ENCODE peak calls at places on chromosome 22, in seven cellular contexts. One of them, this sample, is unnamed.

GRCh38 chr22:44578516-44579230 is 80.6 kb upstream of the RTL6 start:
- DNase-seq in heart left ventricle: no peak
- DNase-seq in stimulated activated CD4-positive, alpha-beta T cell treated with anti-CD3 and anti-CD28 coated beads, Interleukin-15, amount 100 ng/mL, for 24 hours: no peak
- DNase-seq in T-cell: no peak
- DNase-seq in activated CD4-positive, alpha-beta T cell treated with anti-CD3 and anti-CD28 coated beads, Interleukin-2, amount 10 ng/mL, durations not matched to agents 7 days and 5 days: no peak
- DNase-seq in kidney tubule cell: no peak
- DNase-seq in colonic mucosa: no peak
- DNase-seq in this sample: no peak

GRCh38 chr22:43482310-43482625 is 70.5 kb downstream of the MPPED1 start:
- DNase-seq in heart left ventricle: no peak
- DNase-seq in stimulated activated CD4-positive, alpha-beta T cell treated with anti-CD3 and anti-CD28 coated beads, Interleukin-15, amount 100 ng/mL, for 24 hours: no peak
- DNase-seq in T-cell: no peak
- DNase-seq in activated CD4-positive, alpha-beta T cell treated with anti-CD3 and anti-CD28 coated beads, Interleukin-2, amount 10 ng/mL, durations not matched to agents 7 days and 5 days: no peak
- DNase-seq in kidney tubule cell: no peak
- DNase-seq in colonic mucosa: no peak
- DNase-seq in this sample: no peak

GRCh38 chr22:19290400-19291217 is 910 bp downstream of the CLTCL1 start:
- DNase-seq in heart left ventricle: no peak
- DNase-seq in stimulated activated CD4-positive, alpha-beta T cell treated with anti-CD3 and anti-CD28 coated beads, Interleukin-15, amount 100 ng/mL, for 24 hours: peak
- DNase-seq in T-cell: no peak
- DNase-seq in activated CD4-positive, alpha-beta T cell treated with anti-CD3 and anti-CD28 coated beads, Interleukin-2, amount 10 ng/mL, durations not matched to agents 7 days and 5 days: no peak
- DNase-seq in kidney tubule cell: no peak
- DNase-seq in colonic mucosa: no peak
- DNase-seq in this sample: no peak

GRCh38 chr22:37887610-37888378 is 18.3 kb upstream of the MICALL1 start:
- DNase-seq in heart left ventricle: no peak
- DNase-seq in stimulated activated CD4-positive, alpha-beta T cell treated with anti-CD3 and anti-CD28 coated beads, Interleukin-15, amount 100 ng/mL, for 24 hours: no peak
- DNase-seq in T-cell: no peak
- DNase-seq in activated CD4-positive, alpha-beta T cell treated with anti-CD3 and anti-CD28 coated beads, Interleukin-2, amount 10 ng/mL, durations not matched to agents 7 days and 5 days: no peak
- DNase-seq in kidney tubule cell: no peak
- DNase-seq in colonic mucosa: peak
- DNase-seq in this sample: no peak

GRCh38 chr22:26502688-26503561 is 9.3 kb downstream of the TFIP11 start:
- DNase-seq in heart left ventricle: peak
- DNase-seq in stimulated activated CD4-positive, alpha-beta T cell treated with anti-CD3 and anti-CD28 coated beads, Interleukin-15, amount 100 ng/mL, for 24 hours: peak
- DNase-seq in T-cell: peak
- DNase-seq in activated CD4-positive, alpha-beta T cell treated with anti-CD3 and anti-CD28 coated beads, Interleukin-2, amount 10 ng/mL, durations not matched to agents 7 days and 5 days: peak
- DNase-seq in kidney tubule cell: peak
- DNase-seq in colonic mucosa: peak
- DNase-seq in this sample: peak

GRCh38 chr22:47125603-47126002 is 363.2 kb downstream of the TBC1D22A start:
- DNase-seq in heart left ventricle: no peak
- DNase-seq in stimulated activated CD4-positive, alpha-beta T cell treated with anti-CD3 and anti-CD28 coated beads, Interleukin-15, amount 100 ng/mL, for 24 hours: no peak
- DNase-seq in T-cell: no peak
- DNase-seq in activated CD4-positive, alpha-beta T cell treated with anti-CD3 and anti-CD28 coated beads, Interleukin-2, amount 10 ng/mL, durations not matched to agents 7 days and 5 days: no peak
- DNase-seq in kidney tubule cell: no peak
- DNase-seq in colonic mucosa: no peak
- DNase-seq in this sample: no peak

GRCh38 chr22:49966716-49967332 is 6.3 kb downstream of the PIM3 start:
- DNase-seq in heart left ventricle: peak
- DNase-seq in stimulated activated CD4-positive, alpha-beta T cell treated with anti-CD3 and anti-CD28 coated beads, Interleukin-15, amount 100 ng/mL, for 24 hours: peak
- DNase-seq in T-cell: no peak
- DNase-seq in activated CD4-positive, alpha-beta T cell treated with anti-CD3 and anti-CD28 coated beads, Interleukin-2, amount 10 ng/mL, durations not matched to agents 7 days and 5 days: no peak
- DNase-seq in kidney tubule cell: no peak
- DNase-seq in colonic mucosa: peak
- DNase-seq in this sample: peak

GRCh38 chr22:47294222-47294532 is 531.7 kb downstream of the TBC1D22A start:
- DNase-seq in heart left ventricle: peak
- DNase-seq in stimulated activated CD4-positive, alpha-beta T cell treated with anti-CD3 and anti-CD28 coated beads, Interleukin-15, amount 100 ng/mL, for 24 hours: no peak
- DNase-seq in T-cell: no peak
- DNase-seq in activated CD4-positive, alpha-beta T cell treated with anti-CD3 and anti-CD28 coated beads, Interleukin-2, amount 10 ng/mL, durations not matched to agents 7 days and 5 days: no peak
- DNase-seq in kidney tubule cell: peak
- DNase-seq in colonic mucosa: no peak
- DNase-seq in this sample: no peak

GRCh38 chr22:35971418-35972119 is 57.1 kb downstream of the RBFOX2 start:
- DNase-seq in heart left ventricle: peak
- DNase-seq in stimulated activated CD4-positive, alpha-beta T cell treated with anti-CD3 and anti-CD28 coated beads, Interleukin-15, amount 100 ng/mL, for 24 hours: no peak
- DNase-seq in T-cell: no peak
- DNase-seq in activated CD4-positive, alpha-beta T cell treated with anti-CD3 and anti-CD28 coated beads, Interleukin-2, amount 10 ng/mL, durations not matched to agents 7 days and 5 days: no peak
- DNase-seq in kidney tubule cell: no peak
- DNase-seq in colonic mucosa: no peak
- DNase-seq in this sample: no peak

GRCh38 chr22:27461470-27461869 is 340.1 kb downstream of the MN1 start:
- DNase-seq in heart left ventricle: no peak
- DNase-seq in stimulated activated CD4-positive, alpha-beta T cell treated with anti-CD3 and anti-CD28 coated beads, Interleukin-15, amount 100 ng/mL, for 24 hours: no peak
- DNase-seq in T-cell: no peak
- DNase-seq in activated CD4-positive, alpha-beta T cell treated with anti-CD3 and anti-CD28 coated beads, Interleukin-2, amount 10 ng/mL, durations not matched to agents 7 days and 5 days: no peak
- DNase-seq in kidney tubule cell: peak
- DNase-seq in colonic mucosa: no peak
- DNase-seq in this sample: no peak

GRCh38 chr22:28013611-28014010 is 94.6 kb upstream of the PITPNB start:
- DNase-seq in heart left ventricle: no peak
- DNase-seq in stimulated activated CD4-positive, alpha-beta T cell treated with anti-CD3 and anti-CD28 coated beads, Interleukin-15, amount 100 ng/mL, for 24 hours: no peak
- DNase-seq in T-cell: no peak
- DNase-seq in activated CD4-positive, alpha-beta T cell treated with anti-CD3 and anti-CD28 coated beads, Interleukin-2, amount 10 ng/mL, durations not matched to agents 7 days and 5 days: no peak
- DNase-seq in kidney tubule cell: no peak
- DNase-seq in colonic mucosa: no peak
- DNase-seq in this sample: no peak

GRCh38 chr22:19119949-19120348 is 2.3 kb downstream of the DGCR2 start:
- DNase-seq in heart left ventricle: no peak
- DNase-seq in stimulated activated CD4-positive, alpha-beta T cell treated with anti-CD3 and anti-CD28 coated beads, Interleukin-15, amount 100 ng/mL, for 24 hours: no peak
- DNase-seq in T-cell: no peak
- DNase-seq in activated CD4-positive, alpha-beta T cell treated with anti-CD3 and anti-CD28 coated beads, Interleukin-2, amount 10 ng/mL, durations not matched to agents 7 days and 5 days: no peak
- DNase-seq in kidney tubule cell: no peak
- DNase-seq in colonic mucosa: no peak
- DNase-seq in this sample: no peak

GRCh38 chr22:24420072-24420976 is 7.1 kb upstream of the ADORA2A start:
- DNase-seq in heart left ventricle: peak
- DNase-seq in stimulated activated CD4-positive, alpha-beta T cell treated with anti-CD3 and anti-CD28 coated beads, Interleukin-15, amount 100 ng/mL, for 24 hours: no peak
- DNase-seq in T-cell: no peak
- DNase-seq in activated CD4-positive, alpha-beta T cell treated with anti-CD3 and anti-CD28 coated beads, Interleukin-2, amount 10 ng/mL, durations not matched to agents 7 days and 5 days: no peak
- DNase-seq in kidney tubule cell: no peak
- DNase-seq in colonic mucosa: no peak
- DNase-seq in this sample: no peak

GRCh38 chr22:48431014-48431413 is 1396.7 kb downstream of the BRD1 start:
- DNase-seq in heart left ventricle: no peak
- DNase-seq in stimulated activated CD4-positive, alpha-beta T cell treated with anti-CD3 and anti-CD28 coated beads, Interleukin-15, amount 100 ng/mL, for 24 hours: no peak
- DNase-seq in T-cell: no peak
- DNase-seq in activated CD4-positive, alpha-beta T cell treated with anti-CD3 and anti-CD28 coated beads, Interleukin-2, amount 10 ng/mL, durations not matched to agents 7 days and 5 days: no peak
- DNase-seq in kidney tubule cell: no peak
- DNase-seq in colonic mucosa: no peak
- DNase-seq in this sample: no peak

GRCh38 chr22:23138584-23139469 is 3.0 kb downstream of the RSPH14 start:
- DNase-seq in heart left ventricle: no peak
- DNase-seq in stimulated activated CD4-positive, alpha-beta T cell treated with anti-CD3 and anti-CD28 coated beads, Interleukin-15, amount 100 ng/mL, for 24 hours: no peak
- DNase-seq in T-cell: no peak
- DNase-seq in activated CD4-positive, alpha-beta T cell treated with anti-CD3 and anti-CD28 coated beads, Interleukin-2, amount 10 ng/mL, durations not matched to agents 7 days and 5 days: no peak
- DNase-seq in kidney tubule cell: no peak
- DNase-seq in colonic mucosa: no peak
- DNase-seq in this sample: no peak

GRCh38 chr22:22571862-22572261 is 12.8 kb upstream of the PRAME start:
- DNase-seq in heart left ventricle: no peak
- DNase-seq in stimulated activated CD4-positive, alpha-beta T cell treated with anti-CD3 and anti-CD28 coated beads, Interleukin-15, amount 100 ng/mL, for 24 hours: no peak
- DNase-seq in T-cell: no peak
- DNase-seq in activated CD4-positive, alpha-beta T cell treated with anti-CD3 and anti-CD28 coated beads, Interleukin-2, amount 10 ng/mL, durations not matched to agents 7 days and 5 days: no peak
- DNase-seq in kidney tubule cell: no peak
- DNase-seq in colonic mucosa: no peak
- DNase-seq in this sample: no peak

This sample was measured in neural crest cell.